ENCODE peak calls at places on chromosomes 13 and 19, in seven cellular contexts. One of them, this sample, is unnamed.

GRCh38 chr13:28485551-28485950 is 9.4 kb downstream of the FLT1 start:
- DNase-seq in H9: no peak
- DNase-seq in T-helper 2 cell: no peak
- DNase-seq in GM04503: no peak
- DNase-seq in Caco-2: no peak
- DNase-seq in AML-193: peak
- DNase-seq in GM03348: no peak
- DNase-seq in this sample: no peak

GRCh38 chr13:30892966-30893365 is 13.1 kb upstream of the MEDAG start:
- DNase-seq in GM04503: no peak
- DNase-seq in GM03348: peak
- DNase-seq in T-helper 2 cell: no peak
- DNase-seq in Caco-2: peak
- DNase-seq in H9: peak
- DNase-seq in AML-193: no peak
- DNase-seq in this sample: no peak

GRCh38 chr13:35760678-35761308 is 284.3 kb upstream of the MAB21L1 start:
- DNase-seq in T-helper 2 cell: no peak
- DNase-seq in Caco-2: no peak
- DNase-seq in GM03348: no peak
- DNase-seq in H9: no peak
- DNase-seq in GM04503: no peak
- DNase-seq in AML-193: no peak
- DNase-seq in this sample: no peak

GRCh38 chr13:83453300-83453699 is 429.0 kb downstream of the SLITRK1 start:
- DNase-seq in AML-193: no peak
- DNase-seq in GM04503: no peak
- DNase-seq in GM03348: no peak
- DNase-seq in T-helper 2 cell: no peak
- DNase-seq in Caco-2: no peak
- DNase-seq in H9: no peak
- DNase-seq in this sample: no peak

GRCh38 chr13:40336228-40337221 is 329.9 kb downstream of the FOXO1 start:
- DNase-seq in GM04503: no peak
- DNase-seq in Caco-2: peak
- DNase-seq in GM03348: no peak
- DNase-seq in T-helper 2 cell: no peak
- DNase-seq in H9: no peak
- DNase-seq in AML-193: no peak
- DNase-seq in this sample: peak

GRCh38 chr19:2054763-2055162 is 3.7 kb upstream of the MKNK2 start:
- DNase-seq in T-helper 2 cell: no peak
- DNase-seq in H9: peak
- DNase-seq in GM03348: no peak
- DNase-seq in GM04503: no peak
- DNase-seq in AML-193: no peak
- DNase-seq in Caco-2: no peak
- DNase-seq in this sample: no peak

GRCh38 chr13:77810891-77811290 is 107.7 kb downstream of the EDNRB start:
- DNase-seq in Caco-2: no peak
- DNase-seq in H9: no peak
- DNase-seq in T-helper 2 cell: no peak
- DNase-seq in GM03348: no peak
- DNase-seq in AML-193: no peak
- DNase-seq in GM04503: no peak
- DNase-seq in this sample: no peak

GRCh38 chr13:80665792-80666333 is 324.9 kb upstream of the SPRY2 start:
- DNase-seq in T-helper 2 cell: no peak
- DNase-seq in Caco-2: no peak
- DNase-seq in H9: no peak
- DNase-seq in AML-193: no peak
- DNase-seq in GM03348: no peak
- DNase-seq in GM04503: no peak
- DNase-seq in this sample: no peak

GRCh38 chr13:64877176-64877575 is 2353.0 kb downstream of the PCDH9 start:
- DNase-seq in GM04503: no peak
- DNase-seq in T-helper 2 cell: no peak
- DNase-seq in AML-193: no peak
- DNase-seq in Caco-2: no peak
- DNase-seq in GM03348: no peak
- DNase-seq in H9: no peak
- DNase-seq in this sample: no peak

GRCh38 chr13:22940090-22940710 is 240.6 kb upstream of the SGCG start:
- DNase-seq in GM04503: no peak
- DNase-seq in T-helper 2 cell: no peak
- DNase-seq in H9: no peak
- DNase-seq in GM03348: no peak
- DNase-seq in AML-193: no peak
- DNase-seq in Caco-2: no peak
- DNase-seq in this sample: no peak

GRCh38 chr19:28218728-28219127 is 994.2 kb downstream of the UQCRFS1 start:
- DNase-seq in GM04503: no peak
- DNase-seq in H9: no peak
- DNase-seq in GM03348: no peak
- DNase-seq in Caco-2: no peak
- DNase-seq in AML-193: no peak
- DNase-seq in T-helper 2 cell: no peak
- DNase-seq in this sample: no peak

GRCh38 chr19:1401138-1401888 is at the start of gene GAMT:
- DNase-seq in Caco-2: peak
- DNase-seq in GM03348: peak
- DNase-seq in T-helper 2 cell: peak
- DNase-seq in GM04503: no peak
- DNase-seq in H9: no peak
- DNase-seq in AML-193: no peak
- DNase-seq in this sample: no peak

GRCh38 chr13:48448963-48449614 is 36.2 kb upstream of the LPAR6 start:
- DNase-seq in AML-193: peak
- DNase-seq in H9: no peak
- DNase-seq in GM03348: peak
- DNase-seq in Caco-2: no peak
- DNase-seq in GM04503: no peak
- DNase-seq in T-helper 2 cell: no peak
- DNase-seq in this sample: no peak

GRCh38 chr13:76815344-76815743 is 70.9 kb downstream of the KCTD12 start:
- DNase-seq in H9: no peak
- DNase-seq in GM03348: no peak
- DNase-seq in T-helper 2 cell: no peak
- DNase-seq in Caco-2: no peak
- DNase-seq in AML-193: no peak
- DNase-seq in GM04503: no peak
- DNase-seq in this sample: no peak

GRCh38 chr13:62251734-62252133 is 836.1 kb upstream of the PCDH20 start:
- DNase-seq in GM04503: no peak
- DNase-seq in AML-193: no peak
- DNase-seq in T-helper 2 cell: no peak
- DNase-seq in GM03348: no peak
- DNase-seq in H9: no peak
- DNase-seq in Caco-2: no peak
- DNase-seq in this sample: no peak

GRCh38 chr13:100235311-100235901 is 146.5 kb downstream of the PCCA start:
- DNase-seq in T-helper 2 cell: no peak
- DNase-seq in GM04503: no peak
- DNase-seq in AML-193: peak
- DNase-seq in GM03348: peak
- DNase-seq in H9: no peak
- DNase-seq in Caco-2: peak
- DNase-seq in this sample: peak

GRCh38 chr13:52348983-52349780 is 56.8 kb downstream of the THSD1 start:
- DNase-seq in Caco-2: peak
- DNase-seq in H9: no peak
- DNase-seq in GM03348: peak
- DNase-seq in AML-193: no peak
- DNase-seq in T-helper 2 cell: no peak
- DNase-seq in GM04503: peak
- DNase-seq in this sample: no peak

GRCh38 chr19:4322942-4323665 is 15.5 kb downstream of the STAP2 start:
- DNase-seq in GM04503: no peak
- DNase-seq in T-helper 2 cell: no peak
- DNase-seq in GM03348: no peak
- DNase-seq in AML-193: no peak
- DNase-seq in Caco-2: no peak
- DNase-seq in H9: no peak
- DNase-seq in this sample: no peak

GRCh38 chr19:19155495-19156219 is 14.4 kb downstream of the MEF2B start:
- DNase-seq in AML-193: no peak
- DNase-seq in Caco-2: no peak
- DNase-seq in GM04503: no peak
- DNase-seq in GM03348: no peak
- DNase-seq in H9: no peak
- DNase-seq in T-helper 2 cell: no peak
- DNase-seq in this sample: no peak

GRCh38 chr19:35346193-35347052 is 1.3 kb upstream of the FFAR1 start:
- DNase-seq in Caco-2: no peak
- DNase-seq in H9: peak
- DNase-seq in AML-193: no peak
- DNase-seq in GM03348: no peak
- DNase-seq in T-helper 2 cell: peak
- DNase-seq in GM04503: no peak
- DNase-seq in this sample: no peak

GRCh38 chr19:19820774-19821315 is 705 bp downstream of the ZNF506 start:
- DNase-seq in T-helper 2 cell: no peak
- DNase-seq in H9: no peak
- DNase-seq in AML-193: no peak
- DNase-seq in Caco-2: no peak
- DNase-seq in GM04503: no peak
- DNase-seq in GM03348: no peak
- DNase-seq in this sample: no peak

GRCh38 chr13:37656247-37656940 is 57.8 kb upstream of the POSTN start:
- DNase-seq in H9: no peak
- DNase-seq in GM04503: peak
- DNase-seq in GM03348: peak
- DNase-seq in AML-193: no peak
- DNase-seq in Caco-2: no peak
- DNase-seq in T-helper 2 cell: no peak
- DNase-seq in this sample: no peak

GRCh38 chr19:48698046-48698445 is 2.3 kb downstream of the FUT2 start:
- DNase-seq in Caco-2: no peak
- DNase-seq in GM04503: peak
- DNase-seq in T-helper 2 cell: no peak
- DNase-seq in H9: no peak
- DNase-seq in AML-193: no peak
- DNase-seq in GM03348: peak
- DNase-seq in this sample: peak

GRCh38 chr19:35828694-35829301 is 16.2 kb upstream of the PRODH2 start:
- DNase-seq in T-helper 2 cell: no peak
- DNase-seq in H9: peak
- DNase-seq in Caco-2: peak
- DNase-seq in AML-193: no peak
- DNase-seq in GM03348: peak
- DNase-seq in GM04503: no peak
- DNase-seq in this sample: no peak

GRCh38 chr13:41344358-41344757 is 33.3 kb downstream of the NAA16 start:
- DNase-seq in T-helper 2 cell: no peak
- DNase-seq in H9: no peak
- DNase-seq in Caco-2: no peak
- DNase-seq in GM04503: no peak
- DNase-seq in AML-193: no peak
- DNase-seq in GM03348: no peak
- DNase-seq in this sample: no peak

GRCh38 chr19:42199440-42200115 is 17.9 kb downstream of the DEDD2 start:
- DNase-seq in H9: peak
- DNase-seq in GM04503: no peak
- DNase-seq in AML-193: no peak
- DNase-seq in Caco-2: no peak
- DNase-seq in GM03348: no peak
- DNase-seq in T-helper 2 cell: no peak
- DNase-seq in this sample: no peak

GRCh38 chr19:46133101-46133627 is 8.7 kb upstream of the IGFL3 start:
- DNase-seq in H9: peak
- DNase-seq in GM03348: peak
- DNase-seq in AML-193: no peak
- DNase-seq in T-helper 2 cell: no peak
- DNase-seq in GM04503: peak
- DNase-seq in Caco-2: peak
- DNase-seq in this sample: peak

GRCh38 chr13:100916943-100917342 is 242.3 kb upstream of the TMTC4 start:
- DNase-seq in T-helper 2 cell: no peak
- DNase-seq in Caco-2: no peak
- DNase-seq in AML-193: no peak
- DNase-seq in GM04503: no peak
- DNase-seq in H9: no peak
- DNase-seq in GM03348: no peak
- DNase-seq in this sample: no peak

GRCh38 chr19:39416626-39417120 is 4.2 kb downstream of the PLEKHG2 start:
- DNase-seq in GM03348: no peak
- DNase-seq in AML-193: no peak
- DNase-seq in GM04503: no peak
- DNase-seq in T-helper 2 cell: no peak
- DNase-seq in Caco-2: no peak
- DNase-seq in H9: no peak
- DNase-seq in this sample: no peak

GRCh38 chr19:10762656-10763055 is 44.8 kb downstream of the DNM2 start:
- DNase-seq in GM04503: no peak
- DNase-seq in AML-193: no peak
- DNase-seq in T-helper 2 cell: no peak
- DNase-seq in Caco-2: no peak
- DNase-seq in GM03348: no peak
- DNase-seq in H9: no peak
- DNase-seq in this sample: no peak

GRCh38 chr13:25752957-25753540 is 298.8 kb downstream of the SHISA2 start:
- DNase-seq in T-helper 2 cell: no peak
- DNase-seq in GM04503: no peak
- DNase-seq in AML-193: no peak
- DNase-seq in Caco-2: no peak
- DNase-seq in GM03348: peak
- DNase-seq in H9: no peak
- DNase-seq in this sample: peak

GRCh38 chr19:737591-738093 is 13.3 kb upstream of the MISP start:
- DNase-seq in T-helper 2 cell: peak
- DNase-seq in H9: peak
- DNase-seq in AML-193: peak
- DNase-seq in Caco-2: peak
- DNase-seq in GM04503: no peak
- DNase-seq in GM03348: peak
- DNase-seq in this sample: no peak